ENCODE peak calls at places on chromosomes 4 and X, in ten cellular contexts. Z is fibroblast of mammary gland, X is MCF 10A, U is fibroblast of lung, A is ascending aorta, R is nephron progenitor cell, M is fibroblast of the aortic adventitia, Y is IMR-90, C is tibial artery, J is dorsolateral prefrontal cortex. E is an unnamed sample.

GRCh38 chrX:1582686-1583437 is 8.5 kb upstream of the AKAP17A start:
- DNase-seq in Z (peak; percentile 18), X (peak; percentile 64), U (no peak), A (no peak), R (no peak), M (no peak), Y (no peak), C (no peak), J (no peak), E (no peak)

GRCh38 chr4:39975488-39976089 is 2.1 kb downstream of the PDS5A start:
- DNase-seq in Z (peak; percentile 78), X (peak; percentile 11), U (peak; percentile 84), A (no peak), R (no peak), M (peak; percentile 37), Y (peak; percentile 86), C (no peak), J (no peak), E (no peak)

GRCh38 chr4:130141651-130142050 is 1045.7 kb downstream of the C4orf33 start:
- DNase-seq in Z (no peak), X (no peak), U (no peak), A (no peak), R (no peak), M (no peak), Y (no peak), C (no peak), J (no peak), E (no peak)

GRCh38 chrX:107747596-107748161 is 27.9 kb downstream of the TSC22D3 start:
- DNase-seq in Z (peak; percentile 66), X (peak; percentile 68), U (peak; percentile 52), A (no peak), R (no peak), M (peak; percentile 59), Y (peak; percentile 19), C (peak; percentile 31), J (no peak), E (no peak)

GRCh38 chrX:107273795-107274194 is 67.4 kb downstream of the DNAAF6 start:
- DNase-seq in Z (no peak), X (no peak), U (no peak), A (no peak), R (no peak), M (no peak), Y (no peak), C (no peak), J (no peak), E (no peak)

GRCh38 chrX:133307637-133308485 is 89.7 kb upstream of the TFDP3 start:
- DNase-seq in Z (no peak), X (no peak), U (peak; percentile 18), A (no peak), R (peak; percentile 25), M (peak; percentile 5), Y (no peak), C (peak; percentile 20), J (no peak), E (no peak)

GRCh38 chr4:10143171-10143570 is 26.6 kb upstream of the WDR1 start:
- DNase-seq in Z (no peak), X (no peak), U (no peak), A (no peak), R (no peak), M (no peak), Y (no peak), C (no peak), J (no peak), E (no peak)

GRCh38 chr4:54036184-54036583 is 28.2 kb downstream of the CHIC2 start:
- DNase-seq in Z (no peak), X (no peak), U (no peak), A (no peak), R (no peak), M (no peak), Y (no peak), C (no peak), J (no peak), E (no peak)

GRCh38 chrX:150099316-150099715 is 161.0 kb upstream of the EOLA2 start:
- DNase-seq in Z (no peak), X (no peak), U (no peak), A (no peak), R (no peak), M (no peak), Y (no peak), C (no peak), J (no peak), E (no peak)

GRCh38 chrX:21723814-21724213 is 34.1 kb downstream of the SMPX start:
- DNase-seq in Z (no peak), X (no peak), U (no peak), A (no peak), R (no peak), M (no peak), Y (no peak), C (no peak), J (no peak), E (no peak)

GRCh38 chr4:147825451-147826287 is 93.8 kb downstream of the ARHGAP10 start:
- DNase-seq in Z (peak; percentile 92), X (peak; percentile 78), U (peak; percentile 8), A (no peak), R (no peak), M (peak; percentile 71), Y (no peak), C (no peak), J (no peak), E (no peak)

GRCh38 chr4:97912151-97912550 is 231.1 kb downstream of the STPG2 start:
- DNase-seq in Z (no peak), X (no peak), U (no peak), A (no peak), R (no peak), M (no peak), Y (no peak), C (no peak), J (no peak), E (no peak)

GRCh38 chrX:71184092-71184491 is 38.9 kb upstream of the GJB1 start:
- DNase-seq in Z (no peak), X (no peak), U (no peak), A (no peak), R (no peak), M (no peak), Y (no peak), C (no peak), J (no peak), E (no peak)

GRCh38 chr4:76216975-76217814 is 3.6 kb upstream of the SCARB2 start:
- DNase-seq in Z (no peak), X (peak; percentile 58), U (no peak), A (no peak), R (no peak), M (no peak), Y (no peak), C (no peak), J (no peak), E (no peak)

GRCh38 chr4:174122705-174123104 is 160.8 kb downstream of the FBXO8 start:
- DNase-seq in Z (peak; percentile 25), X (no peak), U (peak; percentile 26), A (no peak), R (no peak), M (peak; percentile 59), Y (no peak), C (no peak), J (no peak), E (no peak)

GRCh38 chrX:131288738-131289511 is at the start of gene IGSF1:
- DNase-seq in Z (peak; percentile 10), X (peak; percentile 21), U (peak; percentile 75), A (no peak), R (peak; percentile 70), M (no peak), Y (no peak), C (no peak), J (peak; percentile 31), E (no peak)

GRCh38 chr4:108166441-108167315 is 2.1 kb downstream of the LEF1 start:
- DNase-seq in Z (peak; percentile 26), X (no peak), U (peak; percentile 28), A (no peak), R (peak; percentile 71), M (no peak), Y (no peak), C (no peak), J (no peak), E (no peak)
- TF ChIP-seq CTCF in Z (no peak), X (no peak), U (no peak), A (no peak), R (no peak), M (no peak), Y (no peak), C (no peak), J (no peak), E (no peak)

GRCh38 chrX:43121637-43122036 is 343.7 kb upstream of the PPP1R2C start:
- DNase-seq in Z (peak; percentile 0), X (peak; percentile 12), U (peak; percentile 0), A (no peak), R (no peak), M (no peak), Y (no peak), C (no peak), J (no peak), E (no peak)
- TF ChIP-seq CTCF in Z (no peak), X (peak; percentile 7), U (no peak), A (no peak), R (no peak), M (no peak), Y (peak; percentile 2), C (no peak), J (no peak), E (no peak)

GRCh38 chrX:23902419-23902818 is 5.3 kb downstream of the APOO start:
- DNase-seq in Z (peak; percentile 72), X (peak; percentile 66), U (peak; percentile 80), A (no peak), R (no peak), M (peak; percentile 83), Y (peak; percentile 73), C (no peak), J (no peak), E (no peak)
- TF ChIP-seq CTCF in Z (peak; percentile 52), X (peak; percentile 54), U (peak; percentile 3), A (peak; percentile 32), R (peak; percentile 63), M (peak; percentile 33), Y (peak; percentile 66), C (peak; percentile 19), J (peak; percentile 48), E (no peak)

GRCh38 chr4:105280338-105280809 is 133.7 kb downstream of the TET2 start:
- DNase-seq in Z (peak; percentile 97), X (peak; percentile 59), U (peak; percentile 94), A (no peak), R (no peak), M (peak; percentile 99), Y (peak; percentile 97), C (no peak), J (no peak), E (no peak)

GRCh38 chr4:105281016-105281415 is 134.3 kb downstream of the TET2 start:
- DNase-seq in Z (no peak), X (no peak), U (no peak), A (no peak), R (no peak), M (no peak), Y (no peak), C (no peak), J (no peak), E (no peak)

GRCh38 chr4:105282489-105282888 is 135.8 kb downstream of the TET2 start:
- DNase-seq in Z (no peak), X (no peak), U (no peak), A (no peak), R (no peak), M (no peak), Y (no peak), C (no peak), J (no peak), E (no peak)

GRCh38 chr4:105279314-105279713 is 132.6 kb downstream of the TET2 start:
- DNase-seq in Z (no peak), X (no peak), U (no peak), A (no peak), R (no peak), M (no peak), Y (no peak), C (no peak), J (no peak), E (no peak)

GRCh38 chr4:105283501-105283900 is 136.8 kb downstream of the TET2 start:
- DNase-seq in Z (peak; percentile 12), X (no peak), U (no peak), A (no peak), R (no peak), M (peak; percentile 63), Y (peak; percentile 4), C (no peak), J (no peak), E (no peak)
- TF ChIP-seq CTCF in Z (no peak), X (no peak), U (no peak), A (no peak), R (no peak), M (no peak), Y (no peak), C (no peak), J (no peak), E (no peak)

E was measured in omental fat pad.